ENCODE peak calls at places on chromosomes 13 and 19, in seven cellular contexts. U is heart left ventricle, J is gastrocnemius medialis, L is breast epithelium, P is K562, F is esophagus squamous epithelium, B is thyroid gland. W is an unnamed sample.

GRCh38 chr13:110590577-110590976 is 24.8 kb upstream of the NAXD start:
- DNase-seq in U (no peak), J (no peak), L (peak), P (no peak), F (no peak), B (no peak), W (no peak)

GRCh38 chr19:41753936-41754529 is 1.3 kb upstream of the CEACAM6 start:
- DNase-seq in U (no peak), J (no peak), L (no peak), P (peak), F (no peak), B (peak), W (peak)

GRCh38 chr13:21534760-21535159 is 69.2 kb downstream of the MICU2 start:
- DNase-seq in U (no peak), J (no peak), L (no peak), P (no peak), F (no peak), B (no peak), W (no peak)

GRCh38 chr13:31794452-31794851 is 55.1 kb downstream of the RXFP2 start:
- DNase-seq in U (no peak), J (peak), L (no peak), P (no peak), F (no peak), B (no peak), W (no peak)

GRCh38 chr19:34574704-34575103 is 93.1 kb downstream of the WTIP start:
- DNase-seq in U (no peak), J (no peak), L (no peak), P (peak), F (no peak), B (no peak), W (no peak)

GRCh38 chr13:102038787-102039186 is 363.1 kb downstream of the FGF14 start:
- DNase-seq in U (no peak), J (no peak), L (no peak), P (no peak), F (no peak), B (no peak), W (no peak)

GRCh38 chr19:52823676-52824075 is 2.2 kb upstream of the ZNF28 start:
- DNase-seq in U (no peak), J (no peak), L (no peak), P (no peak), F (no peak), B (no peak), W (no peak)

GRCh38 chr19:2714531-2715269 is 6.5 kb downstream of the DIRAS1 start:
- DNase-seq in U (peak), J (no peak), L (no peak), P (no peak), F (no peak), B (no peak), W (no peak)

GRCh38 chr13:32902898-32903297 is 113.3 kb upstream of the KL start:
- DNase-seq in U (peak), J (peak), L (no peak), P (peak), F (no peak), B (peak), W (no peak)

DNA sequence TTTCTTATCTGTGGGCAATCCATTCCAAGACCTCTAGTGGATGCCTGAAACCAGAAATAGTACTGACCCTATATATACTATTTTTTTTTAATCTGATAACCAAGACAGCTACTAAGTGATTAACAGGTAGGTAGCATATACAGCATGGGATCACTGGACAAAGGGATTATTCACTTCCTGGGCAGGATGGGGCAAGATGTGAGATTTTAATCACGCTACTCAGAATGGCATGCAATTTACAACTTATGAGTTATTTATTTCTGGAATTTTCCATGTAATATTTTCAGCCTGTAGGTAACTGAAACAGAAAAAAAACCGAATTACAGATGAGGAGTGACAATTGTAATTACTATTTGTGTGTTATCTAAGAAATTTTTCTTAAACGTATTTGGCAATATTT is 41.2 kb downstream of the ZIC2 start:
- DNase-seq in U (no peak), J (no peak), L (no peak), P (no peak), F (no peak), B (no peak), W (no peak)
- TF ChIP-seq POLR2A in U (no peak), J (no peak), L (no peak), P (no peak), F (no peak), B (no peak), W (no peak)

GRCh38 chr19:12789098-12789903 is 2.0 kb upstream of the JUNB start:
- DNase-seq in U (no peak), J (no peak), L (no peak), P (peak), F (no peak), B (no peak), W (no peak)
- TF ChIP-seq POLR2A in U (no peak), J (no peak), L (no peak), P (peak), F (no peak), B (no peak), W (peak)

GRCh38 chr19:36014029-36014924 is at the start of gene ALKBH6:
- DNase-seq in U (peak), J (peak), L (peak), P (peak), F (peak), B (peak), W (peak)
- TF ChIP-seq POLR2A in U (no peak), J (no peak), L (no peak), P (peak), F (no peak), B (peak), W (peak)

DNA sequence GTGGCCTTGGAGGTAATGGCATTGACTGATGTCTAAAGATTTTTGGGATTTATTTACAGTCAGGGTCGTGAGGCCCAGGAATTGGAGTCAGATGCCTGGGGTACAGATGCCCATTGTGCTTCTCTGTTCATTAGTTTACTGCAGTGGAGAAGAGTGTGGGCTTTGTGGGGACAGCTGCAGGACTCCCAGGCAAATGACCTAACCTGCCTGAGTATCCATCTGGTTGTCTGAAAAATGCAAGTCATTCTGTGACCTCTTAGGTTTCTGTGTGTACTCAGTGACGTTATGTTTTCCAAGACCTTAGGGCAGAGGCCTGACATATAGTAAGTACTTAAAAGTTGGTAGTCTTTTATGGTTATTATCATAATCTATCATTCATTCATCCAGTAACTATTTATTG is 60.5 kb downstream of the SPATA13 start:
- DNase-seq in U (no peak), J (no peak), L (no peak), P (peak), F (no peak), B (no peak), W (no peak)
- TF ChIP-seq POLR2A in U (no peak), J (no peak), L (no peak), P (no peak), F (no peak), B (no peak), W (no peak)

GRCh38 chr13:45231722-45232121 is 30.9 kb upstream of the KCTD4 start:
- DNase-seq in U (no peak), J (no peak), L (no peak), P (no peak), F (no peak), B (no peak), W (no peak)
- TF ChIP-seq POLR2A in U (no peak), J (no peak), L (no peak), P (no peak), F (no peak), B (no peak), W (no peak)

GRCh38 chr19:38402967-38403674 is at the start of gene FAM98C:
- DNase-seq in U (peak), J (peak), L (peak), P (peak), F (peak), B (peak), W (peak)
- TF ChIP-seq POLR2A in U (no peak), J (peak), L (peak), P (peak), F (peak), B (peak), W (peak)

GRCh38 chr19:6697291-6697690 is 23.2 kb downstream of the C3 start:
- DNase-seq in U (no peak), J (no peak), L (no peak), P (peak), F (no peak), B (no peak), W (no peak)

GRCh38 chr19:6699935-6700334 is 20.5 kb downstream of the C3 start:
- DNase-seq in U (no peak), J (no peak), L (no peak), P (no peak), F (no peak), B (no peak), W (no peak)

GRCh38 chr19:6696239-6696820 is 24.1 kb downstream of the C3 start:
- DNase-seq in U (no peak), J (no peak), L (no peak), P (no peak), F (no peak), B (no peak), W (no peak)

GRCh38 chr19:6705931-6706632 is 14.4 kb downstream of the C3 start:
- DNase-seq in U (no peak), J (no peak), L (no peak), P (no peak), F (no peak), B (no peak), W (no peak)

GRCh38 chr19:6700586-6701316 is 19.7 kb downstream of the C3 start:
- DNase-seq in U (no peak), J (no peak), L (no peak), P (no peak), F (no peak), B (no peak), W (no peak)
- TF ChIP-seq POLR2A in U (no peak), J (no peak), L (no peak), P (no peak), F (no peak), B (no peak), W (no peak)

GRCh38 chr19:14405758-14406644 is 13.1 kb downstream of the DDX39A start:
- DNase-seq in U (peak), J (peak), L (peak), P (peak), F (no peak), B (peak), W (peak)
- TF ChIP-seq POLR2A in U (no peak), J (no peak), L (no peak), P (peak), F (no peak), B (no peak), W (no peak)

GRCh38 chr13:45122941-45123340 is 2.6 kb downstream of the GTF2F2 start:
- DNase-seq in U (no peak), J (no peak), L (no peak), P (peak), F (no peak), B (no peak), W (peak)

GRCh38 chr13:45120967-45121366 is 657 bp downstream of the GTF2F2 start:
- DNase-seq in U (no peak), J (no peak), L (no peak), P (no peak), F (no peak), B (no peak), W (peak)

GRCh38 chr13:45119469-45119989 is 781 bp upstream of the GTF2F2 start:
- DNase-seq in U (no peak), J (no peak), L (no peak), P (peak), F (no peak), B (no peak), W (peak)

GRCh38 chr13:45121421-45121820 is 1.1 kb downstream of the GTF2F2 start:
- DNase-seq in U (no peak), J (no peak), L (no peak), P (peak), F (no peak), B (no peak), W (peak)

GRCh38 chr13:45119990-45120864 is at the start of gene GTF2F2:
- DNase-seq in U (peak), J (peak), L (peak), P (peak), F (no peak), B (peak), W (peak)
- TF ChIP-seq POLR2A in U (no peak), J (peak), L (peak), P (peak), F (peak), B (peak), W (peak)